ENCODE peak calls at places on chromosomes 4 and X, in nine cellular contexts. T, O, M, G, V, W, A, I and L are unnamed samples.

GRCh38 chr4:173486714-173487392 is 43.2 kb downstream of the HAND2 start:
- DNase-seq in A (no peak), T (no peak), V (no peak), O (no peak), W (no peak), G (no peak), I (no peak), M (no peak), L (no peak)

GRCh38 chr4:77226939-77227705 is 70.1 kb downstream of the CCNG2 start:
- DNase-seq in I (no peak), M (no peak), G (no peak), V (no peak), W (no peak), T (no peak), A (no peak), O (no peak), L (no peak)

GRCh38 chr4:185183622-185184281 is 20.0 kb downstream of the CFAP97 start:
- DNase-seq in G (peak; percentile 52), T (peak; percentile 72), V (peak; percentile 81), M (peak; percentile 82), I (no peak), O (no peak), W (peak; percentile 75), A (peak; percentile 83), L (peak; percentile 84)

GRCh38 chr4:80831383-80832361 is 198.8 kb upstream of the BMP3 start:
- DNase-seq in W (no peak), I (no peak), O (no peak), T (no peak), V (no peak), G (peak; percentile 40), A (no peak), M (no peak), L (no peak)

GRCh38 chr4:173057906-173058305 is 110.7 kb upstream of the GALNT7 start:
- DNase-seq in G (no peak), W (no peak), O (no peak), A (no peak), I (no peak), V (no peak), T (no peak), M (peak; percentile 74), L (no peak)

GRCh38 chr4:100169796-100170485 is 20.3 kb downstream of the DDIT4L start:
- DNase-seq in W (no peak), T (no peak), I (no peak), G (no peak), O (no peak), A (no peak), V (no peak), M (no peak), L (no peak)

GRCh38 chrX:47232803-47233332 is at the start of gene USP11:
- DNase-seq in O (no peak), T (peak; percentile 51), G (no peak), V (peak; percentile 60), W (peak; percentile 47), M (no peak), I (no peak), A (no peak), L (peak; percentile 87)

GRCh38 chr4:34486964-34487363 is 1757.3 kb downstream of the ARAP2 start:
- DNase-seq in M (no peak), I (no peak), T (no peak), V (no peak), O (no peak), G (no peak), W (no peak), A (no peak), L (no peak)

GRCh38 chr4:112978691-112979472 is 70.6 kb upstream of the ANK2 start:
- DNase-seq in I (no peak), G (no peak), A (no peak), T (no peak), M (no peak), W (no peak), V (no peak), O (no peak), L (peak; percentile 51)

GRCh38 chr4:80265571-80266266 is 745 bp upstream of the FGF5 start:
- DNase-seq in M (peak; percentile 65), I (no peak), O (no peak), V (peak; percentile 42), W (no peak), A (no peak), G (peak; percentile 11), T (no peak), L (peak; percentile 63)

GRCh38 chr4:22500128-22500611 is 15.7 kb downstream of the ADGRA3 start:
- DNase-seq in I (no peak), T (no peak), M (no peak), A (no peak), G (no peak), O (no peak), W (no peak), V (no peak), L (no peak)

GRCh38 chrX:130114141-130114561 is 3.9 kb upstream of the ELF4 start:
- DNase-seq in T (no peak), V (no peak), M (no peak), A (no peak), O (no peak), I (no peak), W (no peak), G (no peak), L (no peak)

GRCh38 chr4:101439926-101440325 is 92.6 kb upstream of the PPP3CA start:
- DNase-seq in G (no peak), A (no peak), T (no peak), I (no peak), W (no peak), O (no peak), V (no peak), M (no peak), L (no peak)

GRCh38 chr4:83535520-83535944 is 376 bp upstream of the GPAT3 start:
- DNase-seq in G (no peak), W (peak; percentile 29), I (no peak), M (peak; percentile 53), A (peak; percentile 48), V (peak; percentile 23), T (peak; percentile 3), O (peak; percentile 78), L (peak; percentile 82)

GRCh38 chr4:38985363-38986065 is 46.7 kb downstream of the TMEM156 start:
- DNase-seq in M (no peak), T (no peak), V (no peak), W (no peak), G (no peak), A (peak; percentile 48), I (no peak), O (no peak), L (no peak)
- H3K27ac ChIP-seq in M (no peak overlapping the region), T (no peak overlapping the region), V (no peak overlapping the region), W (no peak overlapping the region), G (no peak overlapping the region), A (peak overlapping the region; percentile 78), I (no peak overlapping the region), O (peak overlapping the region; percentile 66), L (peak overlapping the region; percentile 51)

GRCh38 chrX:155213731-155214130 is 2.5 kb upstream of the VBP1 start:
- DNase-seq in O (no peak), A (no peak), G (no peak), T (no peak), I (no peak), V (no peak), W (no peak), M (no peak), L (no peak)

GRCh38 chrX:155218777-155219176 is 2.5 kb downstream of the VBP1 start:
- DNase-seq in V (no peak), A (no peak), W (no peak), O (no peak), G (no peak), I (no peak), T (no peak), M (no peak), L (no peak)

GRCh38 chrX:155216179-155216939 is at the start of gene VBP1:
- DNase-seq in T (peak; percentile 83), M (peak; percentile 95), O (peak; percentile 96), V (peak; percentile 98), A (peak; percentile 91), I (peak; percentile 88), W (peak; percentile 94), G (peak; percentile 75), L (peak; percentile 94)

GRCh38 chrX:155215443-155216178 is 649 bp upstream of the VBP1 start:
- DNase-seq in M (no peak), I (peak; percentile 22), O (no peak), G (no peak), A (no peak), W (no peak), T (no peak), V (no peak), L (no peak)

DNA sequence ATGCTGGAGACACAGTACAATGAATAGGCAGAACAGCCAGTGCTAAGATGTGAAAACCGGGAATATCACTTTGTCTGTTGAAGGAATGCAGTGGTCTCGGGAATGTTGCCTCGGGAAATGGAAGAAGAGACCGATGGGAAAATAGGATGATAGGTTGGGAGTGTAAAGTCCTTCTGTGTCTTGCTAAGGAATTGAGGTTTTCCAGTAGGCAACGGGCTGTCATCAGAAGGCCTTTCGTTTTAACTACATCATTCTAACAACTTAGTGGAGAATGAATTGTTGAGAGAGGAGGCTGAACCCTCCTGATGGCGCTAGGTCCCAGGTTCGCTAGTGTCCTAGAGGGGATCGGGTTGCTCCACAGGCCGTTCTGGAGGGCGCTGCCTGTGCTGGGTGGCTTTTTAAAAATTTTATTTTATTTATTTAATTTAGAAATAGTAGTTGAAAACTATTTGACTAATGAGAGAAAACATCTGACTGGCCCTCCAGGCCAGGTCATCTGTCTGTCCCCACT is 735 bp downstream of the VBP1 start:
- DNase-seq in W (no peak), A (peak; percentile 9), V (no peak), M (peak; percentile 66), G (no peak), I (no peak), O (no peak), T (no peak), L (peak; percentile 50)
- TF ChIP-seq CTCF in W (no peak), A (no peak), V (no peak), M (no peak), G (no peak), I (peak; percentile 37), O (no peak), T (peak; percentile 2), L (no peak)

DNA sequence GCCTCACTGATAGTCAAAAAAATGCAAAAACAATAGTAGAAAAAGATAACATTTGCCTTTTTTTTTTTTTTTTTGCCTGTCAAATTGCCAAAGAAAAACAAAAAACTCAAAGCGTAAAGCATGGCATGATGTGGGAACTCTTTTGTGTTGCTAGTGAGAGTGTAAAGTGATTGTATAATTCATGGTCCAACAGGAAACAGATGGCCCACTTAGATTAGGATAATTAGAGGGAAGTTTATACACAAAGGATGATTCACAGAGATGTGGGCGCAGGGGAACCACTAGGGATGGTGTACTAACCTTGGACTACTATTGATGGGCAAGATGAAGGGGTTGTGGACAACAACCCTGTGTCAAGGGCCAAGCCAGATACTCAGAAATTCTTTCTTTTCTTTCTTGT is 16.4 kb downstream of the MCUB start:
- DNase-seq in W (no peak), M (peak; percentile 99), T (no peak), A (no peak), V (no peak), G (no peak), I (no peak), O (no peak), L (no peak)
- H3K27me3 ChIP-seq in W (no peaks in the 10 kb centered on the region), M (no peaks in the 10 kb centered on the region), T (no peaks in the 10 kb centered on the region), A (no peaks in the 10 kb centered on the region), V (no peaks in the 10 kb centered on the region), G (no peaks in the 10 kb centered on the region), I (no peaks in the 10 kb centered on the region), O (no peaks in the 10 kb centered on the region), L (no peaks in the 10 kb centered on the region)

DNA sequence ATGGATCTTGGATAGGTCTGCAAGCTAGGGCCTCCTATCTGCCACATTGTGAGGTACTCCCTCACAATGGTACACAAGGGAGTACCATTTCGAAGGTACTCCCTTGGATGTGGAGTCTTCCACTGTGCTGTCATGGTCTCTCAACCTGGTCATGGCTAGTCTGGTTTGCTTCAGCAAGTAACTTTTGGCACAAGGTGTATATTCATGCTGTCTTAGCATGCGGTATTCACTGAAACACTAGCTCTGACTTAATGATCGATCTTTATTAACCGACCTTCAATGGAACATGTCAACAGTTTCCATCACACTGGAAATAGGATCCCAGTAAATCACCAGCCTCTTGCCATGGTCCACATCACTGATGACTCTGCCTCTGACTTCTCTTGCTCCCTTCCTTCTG is 77.5 kb upstream of the HS3ST1 start:
- DNase-seq in W (no peak), V (no peak), T (no peak), I (no peak), G (no peak), M (no peak), A (no peak), O (no peak), L (no peak)
- H3K27ac ChIP-seq in W (no peak overlapping the region), V (no peak overlapping the region), T (no peak overlapping the region), I (no peak overlapping the region), G (peak overlapping the region; percentile 77), M (no peak overlapping the region), A (no peak overlapping the region), O (no peak overlapping the region), L (peak overlapping the region; percentile 39)